ENCODE peak calls at places on chromosome 11, in ten cellular contexts. Q is lung microvascular endothelial cell, G is Peyer's patch, X is amygdala, M is left ventricle myocardium inferior, P is AG20443, S is T follicular helper cell, O is SJSA1, K is GM04503, A is astrocyte of the spinal cord. T is an unnamed sample.

GRCh38 chr11:123308077-123308476 is 113.0 kb upstream of the CLMP start:
- DNase-seq in Q (no peak), G (no peak), X (no peak), M (no peak), P (peak), S (no peak), O (no peak), K (peak), A (peak), T (no peak)

GRCh38 chr11:6812391-6813005 is 13.0 kb upstream of the OR6A2 start:
- DNase-seq in Q (peak), G (peak), X (no peak), M (no peak), P (peak), S (peak), O (peak), K (no peak), A (peak), T (no peak)

GRCh38 chr11:67273260-67273990 is 7.2 kb downstream of the GRK2 start:
- DNase-seq in Q (no peak), G (peak), X (no peak), M (no peak), P (no peak), S (no peak), O (peak), K (no peak), A (no peak), T (peak)

GRCh38 chr11:83039566-83039965 is 32.1 kb downstream of the RAB30 start:
- DNase-seq in Q (peak), G (no peak), X (no peak), M (no peak), P (no peak), S (no peak), O (no peak), K (no peak), A (no peak), T (no peak)

GRCh38 chr11:35617687-35618496 is at the start of gene FJX1:
- DNase-seq in Q (peak), G (peak), X (no peak), M (peak), P (peak), S (no peak), O (peak), K (peak), A (peak), T (peak)

GRCh38 chr11:87255589-87255988 is 217.9 kb downstream of the TMEM135 start:
- DNase-seq in Q (no peak), G (no peak), X (no peak), M (no peak), P (no peak), S (no peak), O (no peak), K (no peak), A (no peak), T (no peak)

GRCh38 chr11:102312656-102313055 is 4.6 kb upstream of the BIRC3 start:
- DNase-seq in Q (peak), G (no peak), X (no peak), M (no peak), P (no peak), S (no peak), O (peak), K (no peak), A (peak), T (no peak)

GRCh38 chr11:122791836-122792235 is 46.5 kb upstream of the CRTAM start:
- DNase-seq in Q (peak), G (no peak), X (no peak), M (no peak), P (peak), S (no peak), O (peak), K (no peak), A (peak), T (peak)

GRCh38 chr11:2776351-2777061 is 76.7 kb upstream of the KCNQ1OT1 start:
- DNase-seq in Q (no peak), G (peak), X (no peak), M (no peak), P (no peak), S (no peak), O (no peak), K (no peak), A (no peak), T (peak)

GRCh38 chr11:46364056-46364455 is 16.8 kb downstream of the DGKZ start:
- DNase-seq in Q (peak), G (no peak), X (no peak), M (no peak), P (no peak), S (no peak), O (no peak), K (no peak), A (no peak), T (no peak)

GRCh38 chr11:5366856-5367255 is 15.5 kb downstream of the OR51B6 start:
- DNase-seq in Q (peak), G (no peak), X (no peak), M (no peak), P (peak), S (no peak), O (peak), K (peak), A (peak), T (no peak)

GRCh38 chr11:2462092-2462985 is 17.5 kb downstream of the KCNQ1 start:
- DNase-seq in Q (no peak), G (no peak), X (no peak), M (no peak), P (peak), S (no peak), O (no peak), K (no peak), A (no peak), T (peak)

GRCh38 chr11:106608677-106609076 is 409.6 kb downstream of the GUCY1A2 start:
- DNase-seq in Q (no peak), G (no peak), X (no peak), M (no peak), P (peak), S (no peak), O (no peak), K (peak), A (peak), T (no peak)

GRCh38 chr11:67312187-67313021 is 9.1 kb downstream of the SSH3 start:
- DNase-seq in Q (no peak), G (peak), X (no peak), M (no peak), P (no peak), S (no peak), O (no peak), K (no peak), A (no peak), T (peak)

GRCh38 chr11:18011633-18012313 is 1.1 kb downstream of the SERGEF start:
- DNase-seq in Q (no peak), G (no peak), X (no peak), M (no peak), P (no peak), S (no peak), O (no peak), K (no peak), A (no peak), T (no peak)

GRCh38 chr11:3215346-3216026 is 3.1 kb downstream of the MRGPRG start:
- DNase-seq in Q (no peak), G (no peak), X (no peak), M (peak), P (no peak), S (no peak), O (no peak), K (no peak), A (no peak), T (peak)

GRCh38 chr11:10780040-10780439 is 28.7 kb downstream of the EIF4G2 start:
- DNase-seq in Q (no peak), G (no peak), X (no peak), M (no peak), P (no peak), S (no peak), O (no peak), K (no peak), A (no peak), T (no peak)

GRCh38 chr11:25211635-25212251 is 714.9 kb downstream of the LUZP2 start:
- DNase-seq in Q (no peak), G (no peak), X (no peak), M (no peak), P (no peak), S (no peak), O (no peak), K (no peak), A (peak), T (no peak)

GRCh38 chr11:68751331-68751856 is at the start of gene TESMIN:
- DNase-seq in Q (peak), G (peak), X (peak), M (peak), P (peak), S (peak), O (peak), K (no peak), A (peak), T (peak)

GRCh38 chr11:61104963-61105362 is 2.7 kb downstream of the CD5 start:
- DNase-seq in Q (no peak), G (no peak), X (no peak), M (no peak), P (no peak), S (no peak), O (no peak), K (no peak), A (no peak), T (no peak)

GRCh38 chr11:90449643-90450042 is 226.8 kb upstream of the CHORDC1 start:
- DNase-seq in Q (no peak), G (no peak), X (no peak), M (no peak), P (no peak), S (no peak), O (no peak), K (no peak), A (no peak), T (no peak)

T was measured in tibial artery.